ENCODE peak calls at places on chromosome 5, in five cellular contexts. One of them, this sample, is unnamed.

GRCh38 chr5:175566697-175567096 is 88.3 kb downstream of the SFXN1 start:
- DNase-seq in A549: no peak
- DNase-seq in breast epithelium: no peak
- DNase-seq in AG04450: no peak
- DNase-seq in esophagus squamous epithelium: no peak
- DNase-seq in this sample: no peak

GRCh38 chr5:122533825-122534224 is 221.8 kb downstream of the SNCAIP start:
- DNase-seq in AG04450: no peak
- DNase-seq in breast epithelium: no peak
- DNase-seq in A549: no peak
- DNase-seq in esophagus squamous epithelium: no peak
- DNase-seq in this sample: no peak

GRCh38 chr5:107247427-107247826 is 423.3 kb downstream of the EFNA5 start:
- DNase-seq in esophagus squamous epithelium: no peak
- DNase-seq in breast epithelium: no peak
- DNase-seq in AG04450: no peak
- DNase-seq in A549: no peak
- DNase-seq in this sample: no peak

GRCh38 chr5:128199611-128200010 is 116.0 kb downstream of the SLC12A2 start:
- DNase-seq in breast epithelium: no peak
- DNase-seq in esophagus squamous epithelium: no peak
- DNase-seq in AG04450: no peak
- DNase-seq in A549: no peak
- DNase-seq in this sample: peak

GRCh38 chr5:77379558-77380061 is 112.5 kb downstream of the WDR41 start:
- DNase-seq in A549: no peak
- DNase-seq in breast epithelium: no peak
- DNase-seq in esophagus squamous epithelium: no peak
- DNase-seq in AG04450: no peak
- DNase-seq in this sample: no peak

GRCh38 chr5:58064799-58065198 is 395.1 kb downstream of the PLK2 start:
- DNase-seq in A549: no peak
- DNase-seq in esophagus squamous epithelium: no peak
- DNase-seq in AG04450: no peak
- DNase-seq in breast epithelium: no peak
- DNase-seq in this sample: no peak

GRCh38 chr5:9358961-9359686 is 186.8 kb downstream of the SEMA5A start:
- DNase-seq in esophagus squamous epithelium: no peak
- DNase-seq in A549: no peak
- DNase-seq in AG04450: peak
- DNase-seq in breast epithelium: no peak
- DNase-seq in this sample: peak

GRCh38 chr5:176529824-176530195 is 7.4 kb downstream of the RNF44 start:
- DNase-seq in AG04450: no peak
- DNase-seq in breast epithelium: no peak
- DNase-seq in A549: no peak
- DNase-seq in esophagus squamous epithelium: no peak
- DNase-seq in this sample: no peak

GRCh38 chr5:93221-93980 is 1.4 kb downstream of the PLEKHG4B start:
- DNase-seq in esophagus squamous epithelium: no peak
- DNase-seq in AG04450: no peak
- DNase-seq in A549: no peak
- DNase-seq in breast epithelium: no peak
- DNase-seq in this sample: no peak

GRCh38 chr5:178555771-178556211 is 34.4 kb downstream of the COL23A1 start:
- DNase-seq in AG04450: no peak
- DNase-seq in breast epithelium: no peak
- DNase-seq in A549: no peak
- DNase-seq in esophagus squamous epithelium: no peak
- DNase-seq in this sample: no peak

GRCh38 chr5:72441861-72442540 is 65.2 kb downstream of the ZNF366 start:
- DNase-seq in breast epithelium: no peak
- DNase-seq in A549: peak
- DNase-seq in AG04450: peak
- DNase-seq in esophagus squamous epithelium: no peak
- DNase-seq in this sample: peak

GRCh38 chr5:125316386-125316785 is 569.9 kb upstream of the ZNF608 start:
- DNase-seq in breast epithelium: no peak
- DNase-seq in AG04450: no peak
- DNase-seq in esophagus squamous epithelium: no peak
- DNase-seq in A549: no peak
- DNase-seq in this sample: no peak

GRCh38 chr5:149796025-149796424 is 65.9 kb downstream of the PPARGC1B start:
- DNase-seq in esophagus squamous epithelium: no peak
- DNase-seq in AG04450: no peak
- DNase-seq in A549: no peak
- DNase-seq in breast epithelium: no peak
- DNase-seq in this sample: no peak

GRCh38 chr5:64505769-64506566 is at the start of gene RGS7BP:
- DNase-seq in breast epithelium: no peak
- DNase-seq in AG04450: no peak
- DNase-seq in esophagus squamous epithelium: no peak
- DNase-seq in A549: no peak
- DNase-seq in this sample: peak

GRCh38 chr5:176693477-176693851 is 46.2 kb downstream of the TSPAN17 start:
- DNase-seq in esophagus squamous epithelium: no peak
- DNase-seq in AG04450: no peak
- DNase-seq in breast epithelium: no peak
- DNase-seq in A549: no peak
- DNase-seq in this sample: no peak

GRCh38 chr5:91499943-91500531 is 116.9 kb upstream of the ARRDC3 start:
- DNase-seq in esophagus squamous epithelium: no peak
- DNase-seq in AG04450: peak
- DNase-seq in breast epithelium: no peak
- DNase-seq in A549: peak
- DNase-seq in this sample: peak

GRCh38 chr5:112581811-112582320 is 155.8 kb upstream of the APC start:
- DNase-seq in esophagus squamous epithelium: no peak
- DNase-seq in A549: no peak
- DNase-seq in AG04450: no peak
- DNase-seq in breast epithelium: no peak
- DNase-seq in this sample: no peak

GRCh38 chr5:73204302-73204701 is 31.3 kb downstream of the TMEM174 start:
- DNase-seq in esophagus squamous epithelium: no peak
- DNase-seq in breast epithelium: no peak
- DNase-seq in A549: no peak
- DNase-seq in AG04450: no peak
- DNase-seq in this sample: no peak

GRCh38 chr5:68173007-68173406 is 42.5 kb upstream of the PIK3R1 start:
- DNase-seq in A549: no peak
- DNase-seq in AG04450: no peak
- DNase-seq in esophagus squamous epithelium: no peak
- DNase-seq in breast epithelium: no peak
- DNase-seq in this sample: no peak

GRCh38 chr5:68176253-68176652 is 39.3 kb upstream of the PIK3R1 start:
- DNase-seq in esophagus squamous epithelium: no peak
- DNase-seq in breast epithelium: no peak
- DNase-seq in A549: no peak
- DNase-seq in AG04450: no peak
- DNase-seq in this sample: no peak

GRCh38 chr5:68171101-68171558 is 44.4 kb upstream of the PIK3R1 start:
- DNase-seq in A549: no peak
- DNase-seq in esophagus squamous epithelium: no peak
- DNase-seq in AG04450: no peak
- DNase-seq in breast epithelium: no peak
- DNase-seq in this sample: no peak

GRCh38 chr5:68169898-68170297 is 45.7 kb upstream of the PIK3R1 start:
- DNase-seq in breast epithelium: no peak
- DNase-seq in AG04450: no peak
- DNase-seq in esophagus squamous epithelium: no peak
- DNase-seq in A549: no peak
- DNase-seq in this sample: no peak

DNA sequence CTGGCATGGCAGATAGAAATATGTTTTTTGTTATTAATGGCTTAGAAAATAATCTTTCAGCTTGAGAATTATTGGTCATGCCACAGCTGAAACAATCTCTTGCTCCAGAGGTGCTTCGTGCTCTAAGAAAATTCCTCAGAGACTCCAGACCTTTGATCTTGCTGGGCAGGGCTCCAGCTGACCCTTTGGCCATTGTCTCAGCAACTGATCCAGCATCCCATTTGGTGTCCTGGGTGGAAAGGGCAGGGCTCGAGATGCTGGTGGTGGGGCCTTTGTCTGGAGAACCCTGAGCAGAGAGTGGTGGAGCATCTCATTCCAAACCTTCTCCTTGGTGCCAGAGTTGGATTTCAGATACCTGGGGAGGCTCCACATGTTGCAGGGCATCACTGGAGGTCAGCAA is 43.2 kb upstream of the PIK3R1 start:
- DNase-seq in AG04450: no peak
- DNase-seq in breast epithelium: no peak
- DNase-seq in A549: no peak
- DNase-seq in esophagus squamous epithelium: no peak
- DNase-seq in this sample: no peak
- H3K27ac ChIP-seq in AG04450: no peak
- H3K27ac ChIP-seq in breast epithelium: peak
- H3K27ac ChIP-seq in A549: no peak
- H3K27ac ChIP-seq in esophagus squamous epithelium: peak
- H3K27ac ChIP-seq in this sample: no peak

GRCh38 chr5:142221091-142221860 is 103.5 kb downstream of the SPRY4 start:
- DNase-seq in A549: no peak
- DNase-seq in breast epithelium: no peak
- DNase-seq in esophagus squamous epithelium: no peak
- DNase-seq in AG04450: no peak
- DNase-seq in this sample: no peak
- TF ChIP-seq CTCF in A549: no peak
- TF ChIP-seq CTCF in breast epithelium: no peak
- TF ChIP-seq CTCF in esophagus squamous epithelium: no peak
- TF ChIP-seq CTCF in AG04450: peak
- TF ChIP-seq CTCF in this sample: no peak

DNA sequence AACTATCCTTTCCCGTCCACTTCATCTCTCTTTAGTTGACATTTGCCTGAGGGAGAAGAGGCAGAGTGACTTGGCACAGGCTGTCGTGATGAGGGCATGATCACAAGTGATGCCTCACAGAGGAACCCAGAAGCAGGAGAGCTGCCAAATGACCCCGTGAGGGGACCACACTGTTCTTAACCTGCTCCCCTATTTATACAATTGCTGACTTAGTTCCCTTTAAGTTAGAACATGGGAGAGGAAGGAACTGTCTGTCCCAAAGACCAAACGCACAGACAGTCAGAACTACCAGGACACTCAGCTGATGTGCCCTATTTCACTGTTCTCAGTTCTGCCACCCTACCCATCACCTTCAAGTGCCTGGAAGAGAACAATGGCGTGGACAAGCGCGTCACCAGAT is 73.7 kb downstream of the SLC1A3 start:
- DNase-seq in breast epithelium: no peak
- DNase-seq in esophagus squamous epithelium: no peak
- DNase-seq in AG04450: no peak
- DNase-seq in A549: no peak
- DNase-seq in this sample: no peak
- H3K27ac ChIP-seq in breast epithelium: no peak
- H3K27ac ChIP-seq in esophagus squamous epithelium: peak
- H3K27ac ChIP-seq in AG04450: no peak
- H3K27ac ChIP-seq in A549: no peak
- H3K27ac ChIP-seq in this sample: no peak

GRCh38 chr5:101009758-101010519 is 106.9 kb upstream of the ST8SIA4 start:
- DNase-seq in A549: no peak
- DNase-seq in breast epithelium: no peak
- DNase-seq in esophagus squamous epithelium: no peak
- DNase-seq in AG04450: no peak
- DNase-seq in this sample: no peak

GRCh38 chr5:101018299-101018698 is 115.2 kb upstream of the ST8SIA4 start:
- DNase-seq in breast epithelium: no peak
- DNase-seq in A549: no peak
- DNase-seq in AG04450: no peak
- DNase-seq in esophagus squamous epithelium: no peak
- DNase-seq in this sample: no peak

GRCh38 chr5:101012880-101013279 is 109.8 kb upstream of the ST8SIA4 start:
- DNase-seq in A549: no peak
- DNase-seq in AG04450: no peak
- DNase-seq in breast epithelium: no peak
- DNase-seq in esophagus squamous epithelium: no peak
- DNase-seq in this sample: no peak
- TF ChIP-seq CTCF in A549: no peak
- TF ChIP-seq CTCF in AG04450: no peak
- TF ChIP-seq CTCF in breast epithelium: no peak
- TF ChIP-seq CTCF in esophagus squamous epithelium: no peak
- TF ChIP-seq CTCF in this sample: no peak

GRCh38 chr5:15368835-15369234 is 131.1 kb upstream of the FBXL7 start:
- DNase-seq in A549: no peak
- DNase-seq in breast epithelium: no peak
- DNase-seq in esophagus squamous epithelium: no peak
- DNase-seq in AG04450: no peak
- DNase-seq in this sample: no peak

GRCh38 chr5:15367501-15367900 is 132.5 kb upstream of the FBXL7 start:
- DNase-seq in breast epithelium: no peak
- DNase-seq in esophagus squamous epithelium: no peak
- DNase-seq in AG04450: no peak
- DNase-seq in A549: no peak
- DNase-seq in this sample: no peak

GRCh38 chr5:15365040-15365439 is 134.9 kb upstream of the FBXL7 start:
- DNase-seq in A549: no peak
- DNase-seq in esophagus squamous epithelium: no peak
- DNase-seq in AG04450: no peak
- DNase-seq in breast epithelium: no peak
- DNase-seq in this sample: no peak

DNA sequence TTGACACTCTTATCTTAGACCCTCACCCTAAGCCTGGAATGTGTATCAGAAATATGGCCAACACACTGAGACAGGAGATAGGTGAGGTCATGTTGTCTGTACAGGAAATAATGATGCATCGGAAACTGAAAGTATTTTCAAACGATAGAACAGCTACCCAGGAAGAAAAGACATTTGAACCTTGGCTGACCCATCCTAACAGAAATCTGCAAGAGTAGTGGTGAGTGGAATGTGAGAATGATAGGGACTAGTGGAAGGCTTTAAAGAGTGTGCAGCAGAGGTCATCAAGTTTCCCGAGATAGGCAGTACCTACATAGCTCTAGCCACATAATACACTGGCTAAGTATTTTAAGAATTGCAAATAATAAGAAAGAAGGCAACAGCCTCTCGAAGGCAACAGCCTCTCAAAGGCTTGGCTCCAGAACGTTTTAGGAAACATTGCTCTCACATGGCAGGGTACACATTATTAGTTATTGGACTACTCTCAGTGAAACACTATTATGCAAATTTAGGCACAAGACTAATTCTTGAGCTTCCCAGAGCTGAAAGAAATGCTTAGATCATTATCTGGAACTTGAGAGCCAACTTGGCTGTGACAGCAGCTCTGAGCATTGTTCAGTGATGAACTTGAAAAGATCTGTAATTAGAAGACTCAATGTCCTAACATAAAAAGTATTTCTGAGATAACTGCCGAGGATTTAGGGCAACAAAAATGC is 133.1 kb upstream of the FBXL7 start:
- DNase-seq in AG04450: no peak
- DNase-seq in esophagus squamous epithelium: no peak
- DNase-seq in A549: no peak
- DNase-seq in breast epithelium: no peak
- DNase-seq in this sample: no peak
- H3K27ac ChIP-seq in AG04450: no peak
- H3K27ac ChIP-seq in esophagus squamous epithelium: no peak
- H3K27ac ChIP-seq in A549: no peak
- H3K27ac ChIP-seq in breast epithelium: peak
- H3K27ac ChIP-seq in this sample: no peak

GRCh38 chr5:160460377-160461049 is 38.9 kb downstream of the PTTG1 start:
- DNase-seq in breast epithelium: no peak
- DNase-seq in A549: no peak
- DNase-seq in esophagus squamous epithelium: no peak
- DNase-seq in AG04450: no peak
- DNase-seq in this sample: no peak
- TF ChIP-seq CTCF in breast epithelium: no peak
- TF ChIP-seq CTCF in A549: no peak
- TF ChIP-seq CTCF in esophagus squamous epithelium: no peak
- TF ChIP-seq CTCF in AG04450: peak
- TF ChIP-seq CTCF in this sample: no peak

This sample was measured in RWPE1.